ENCODE peak calls at places on chromosome 5, in four cellular contexts. L is endothelial cell of umbilical vein, D is GM12878, X is K562. W is an unnamed sample.
A peak's percentile ranks its signal among the peaks of the same experiment; 100 is the strongest.

GRCh38 chr5:39943811-39944210 is 519.0 kb upstream of the DAB2 start:
- DNase-seq in L (no peak), D (no peak), X (no peak), W (peak; percentile 5)

GRCh38 chr5:124866355-124867063 is 120.1 kb upstream of the ZNF608 start:
- DNase-seq in X (no peak), D (no peak), L (no peak), W (no peak)

GRCh38 chr5:108810717-108811116 is 63.0 kb downstream of the FER start:
- DNase-seq in X (no peak), D (no peak), L (no peak), W (no peak)

GRCh38 chr5:92527311-92528078 is 1053.5 kb downstream of the NR2F1-AS1 start:
- DNase-seq in D (no peak), X (no peak), L (no peak), W (peak; percentile 65)

GRCh38 chr5:30592833-30593232 is 600.7 kb upstream of the CDH6 start:
- DNase-seq in L (no peak), X (no peak), D (no peak), W (no peak)

GRCh38 chr5:29983528-29984152 is 1209.8 kb upstream of the CDH6 start:
- DNase-seq in X (no peak), L (no peak), D (no peak), W (no peak)

GRCh38 chr5:72587909-72588308 is 80.7 kb upstream of the ZNF366 start:
- DNase-seq in L (peak; percentile 46), D (no peak), X (peak; percentile 42), W (peak; percentile 21)

GRCh38 chr5:173315495-173316352 is 12.5 kb downstream of the STC2 start:
- DNase-seq in L (no peak), D (no peak), X (no peak), W (peak; percentile 91)

GRCh38 chr5:119411935-119412623 is 40.2 kb upstream of the HSD17B4 start:
- DNase-seq in X (peak; percentile 70), D (peak; percentile 65), L (peak; percentile 87), W (peak; percentile 81)

GRCh38 chr5:83177803-83178202 is 100.5 kb downstream of the XRCC4 start:
- DNase-seq in D (no peak), L (no peak), X (no peak), W (no peak)

GRCh38 chr5:141806626-141807025 is 71.6 kb downstream of the PCDH1 start:
- DNase-seq in D (no peak), X (no peak), L (no peak), W (no peak)

GRCh38 chr5:14016549-14016948 is 72.1 kb upstream of the DNAH5 start:
- DNase-seq in L (no peak), X (no peak), D (no peak), W (no peak)

GRCh38 chr5:31531543-31531887 is 378 bp downstream of the DROSHA start:
- DNase-seq in L (peak; percentile 40), D (no peak), X (peak; percentile 49), W (no peak)

GRCh38 chr5:5341531-5342292 is 80.8 kb upstream of the ICE1 start:
- DNase-seq in X (no peak), L (no peak), D (no peak), W (no peak)

GRCh38 chr5:35073168-35073567 is 25.4 kb upstream of the AGXT2 start:
- DNase-seq in X (no peak), L (no peak), D (no peak), W (no peak)
- TF ChIP-seq FOS in X (no peak), L (no peak), D (no peak), W (no peak)

GRCh38 chr5:175335691-175336090 is 108.3 kb downstream of the DRD1 start:
- DNase-seq in X (no peak), L (no peak), D (no peak), W (no peak)

GRCh38 chr5:175340180-175340579 is 103.8 kb downstream of the DRD1 start:
- DNase-seq in D (no peak), L (no peak), X (no peak), W (no peak)

GRCh38 chr5:175337680-175338079 is 106.3 kb downstream of the DRD1 start:
- DNase-seq in L (no peak), D (no peak), X (no peak), W (no peak)

GRCh38 chr5:175336781-175337180 is 107.2 kb downstream of the DRD1 start:
- DNase-seq in D (no peak), L (no peak), X (no peak), W (no peak)
- TF ChIP-seq FOS in D (no peak), L (no peak), X (no peak), W (no peak)

GRCh38 chr5:9698849-9699240 is 68.7 kb upstream of the TAS2R1 start:
- DNase-seq in L (no peak), D (no peak), X (no peak), W (no peak)
- TF ChIP-seq FOS in L (no peak), D (no peak), X (no peak), W (no peak)

DNA sequence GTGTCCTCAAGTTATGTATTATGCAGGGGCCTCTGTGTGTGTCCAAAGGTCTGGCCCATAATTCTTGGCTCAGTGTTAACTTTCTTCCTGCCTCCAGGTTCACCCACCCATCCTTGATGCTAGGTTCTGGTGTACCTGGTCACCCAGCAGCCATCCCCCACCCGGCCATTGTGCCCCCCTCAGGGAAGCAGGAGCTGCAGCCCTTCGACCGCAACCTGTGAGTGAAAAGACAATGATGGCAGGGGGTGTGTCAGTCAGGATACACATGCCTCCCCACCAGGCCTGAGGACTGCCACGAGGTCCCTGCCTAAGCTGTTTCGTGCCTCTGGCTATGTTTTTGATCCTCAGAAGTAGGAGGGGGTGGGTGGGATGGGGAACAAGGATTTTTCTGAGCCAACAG is 27.6 kb downstream of the TCF7 start:
- DNase-seq in D (no peak), X (no peak), L (no peak), W (no peak)
- TF ChIP-seq FOS in D (no peak), X (no peak), L (no peak), W (no peak)

DNA sequence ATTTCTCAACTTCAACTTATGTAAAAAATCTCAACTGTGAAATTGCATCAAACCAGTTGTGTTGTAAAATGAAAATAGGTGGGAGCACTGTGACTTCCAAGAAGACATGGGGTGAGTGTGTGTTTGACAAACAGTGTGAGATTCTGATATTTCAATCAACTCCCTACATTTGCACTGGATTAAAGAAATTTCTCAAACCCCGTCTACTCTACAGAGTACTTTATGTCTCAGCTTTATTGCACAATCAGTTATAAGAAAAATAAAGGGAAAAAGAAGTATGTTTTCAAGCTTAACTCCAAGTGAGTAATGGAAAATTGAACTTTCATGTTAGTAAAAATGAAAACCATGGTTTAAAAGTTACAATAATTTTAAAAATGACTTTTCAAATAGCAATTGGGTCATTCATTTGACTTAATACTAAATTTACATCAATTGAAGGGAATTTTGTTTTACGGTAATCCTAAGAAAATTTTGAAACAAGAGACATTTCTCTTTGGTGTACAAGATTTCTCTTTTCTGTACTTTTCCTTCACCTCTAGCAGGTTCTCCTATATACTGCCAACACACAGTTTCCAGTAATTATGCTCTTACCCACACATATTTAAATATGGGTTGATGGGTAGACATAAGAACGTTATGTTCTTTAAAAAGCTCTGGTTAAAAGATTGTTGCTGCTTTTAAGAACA is 80.3 kb downstream of the CDO1 start:
- DNase-seq in X (no peak), D (no peak), L (no peak), W (no peak)
- TF ChIP-seq FOS in X (no peak), D (no peak), L (no peak), W (no peak)

GRCh38 chr5:87015908-87016307 is 251.8 kb upstream of the RASA1 start:
- DNase-seq in X (no peak), L (no peak), D (no peak), W (no peak)

GRCh38 chr5:87022415-87022814 is 245.3 kb upstream of the RASA1 start:
- DNase-seq in X (no peak), D (no peak), L (no peak), W (no peak)

DNA sequence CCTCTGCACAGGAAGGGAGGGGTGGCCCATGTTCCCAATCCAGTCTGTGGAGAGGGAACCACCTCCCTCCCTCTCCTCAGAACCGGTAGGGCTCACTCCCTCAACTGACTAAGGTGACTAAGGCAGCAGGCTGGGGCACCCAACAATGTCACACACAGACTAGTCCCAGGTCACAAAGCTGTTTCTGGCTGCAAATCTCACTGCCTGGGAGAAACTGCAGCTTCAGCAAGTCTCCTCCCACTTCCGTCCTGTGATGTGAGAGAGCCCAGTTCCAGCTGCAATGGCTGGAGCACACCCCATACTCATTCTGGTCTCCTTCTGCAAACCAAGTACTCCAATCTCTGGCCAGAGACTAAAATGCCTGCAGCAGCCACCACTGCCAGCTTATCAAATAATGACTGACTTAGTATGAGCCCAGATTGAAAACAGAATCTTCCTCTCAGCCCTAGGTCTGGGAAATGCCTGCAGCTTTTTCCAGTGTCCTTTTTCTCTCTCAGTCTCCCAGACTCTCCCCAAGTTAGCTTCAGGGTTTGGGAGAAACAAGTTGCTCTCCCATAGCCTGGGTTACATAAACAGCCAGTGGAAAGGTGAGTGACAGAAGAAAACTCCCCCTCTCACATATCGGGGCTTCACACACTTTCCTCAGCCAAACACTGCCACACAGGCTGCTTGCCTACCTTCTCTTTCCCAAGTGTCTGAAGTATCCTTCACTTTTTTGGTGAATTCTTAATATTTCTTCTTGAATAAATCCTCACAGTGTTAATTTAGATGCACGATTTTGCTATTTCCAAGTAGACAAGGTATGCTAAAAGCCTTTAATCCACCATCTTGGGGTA is 247.4 kb upstream of the RASA1 start:
- DNase-seq in X (no peak), D (peak; percentile 47), L (no peak), W (peak; percentile 16)
- TF ChIP-seq FOS in X (no peak), D (no peak), L (no peak), W (no peak)

DNA sequence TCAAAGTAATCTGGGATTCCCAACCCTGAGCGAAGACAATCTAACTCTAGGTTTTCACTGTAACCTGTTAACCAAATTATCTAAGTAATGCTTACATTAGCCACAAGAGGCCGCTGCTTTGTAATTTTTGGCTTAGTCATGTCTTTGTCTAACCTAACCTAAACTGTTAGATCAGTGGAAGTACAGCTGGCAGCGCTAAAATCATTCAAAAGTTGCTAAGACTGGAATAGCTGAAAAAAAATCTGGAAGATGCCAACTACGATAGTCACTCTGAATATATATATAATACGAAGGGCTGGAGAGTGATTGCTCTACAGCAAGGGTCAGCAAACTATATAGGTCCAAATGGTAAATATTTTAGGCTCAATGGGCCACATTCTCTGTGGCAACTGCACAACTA is 60.2 kb downstream of the FBXO38 start:
- DNase-seq in D (peak; percentile 3), X (peak; percentile 48), L (peak; percentile 79), W (peak; percentile 78)
- TF ChIP-seq FOS in D (no peak), X (no peak), L (no peak), W (no peak)

W was measured in IMR-90.